ENCODE peak calls at places on chromosomes 4 and X, in nine cellular contexts. P is dorsolateral prefrontal cortex; Q is activated naive CD8-positive, alpha-beta T cell treated with anti-CD3 and anti-CD28 coated beads for 36 hours; V is GM19239; T is stimulated activated CD4-positive, alpha-beta T cell treated with anti-CD3 and anti-CD28 coated beads, Interleukin-2, amount 100 ng/mL, for 24 hours; J is T-helper 9 cell; S is Right ventricle myocardium superior; N is upper lobe of left lung; H is CD8-positive, alpha-beta memory T cell. W is an unnamed sample.

GRCh38 chrX:22795680-22796079 is 204.1 kb upstream of the DDX53 start:
- DNase-seq in P (no peak), Q (no peak), V (no peak), T (no peak), J (no peak), S (no peak), N (no peak), H (no peak), W (no peak)

GRCh38 chrX:136353519-136354095 is 52.8 kb downstream of the ADGRG4 start:
- DNase-seq in P (no peak), Q (no peak), V (no peak), T (no peak), J (no peak), S (no peak), N (no peak), H (no peak), W (no peak)

GRCh38 chr4:47349323-47349722 is 114.2 kb downstream of the COMMD8 start:
- DNase-seq in P (no peak), Q (no peak), V (no peak), T (no peak), J (no peak), S (no peak), N (no peak), H (no peak), W (no peak)

GRCh38 chr4:147481577-147482109 is 746 bp downstream of the EDNRA start:
- DNase-seq in P (no peak), Q (no peak), V (no peak), T (no peak), J (no peak), S (no peak), N (peak; percentile 28), H (no peak), W (no peak)

GRCh38 chr4:141486375-141486997 is 149.9 kb upstream of the IL15 start:
- DNase-seq in P (no peak), Q (no peak), V (no peak), T (no peak), J (no peak), S (no peak), N (no peak), H (no peak), W (no peak)

GRCh38 chrX:68724531-68725020 is 77.1 kb downstream of the STARD8 start:
- DNase-seq in P (no peak), Q (no peak), V (no peak), T (no peak), J (no peak), S (no peak), N (no peak), H (no peak), W (no peak)

GRCh38 chr4:52657317-52657629 is 1.8 kb downstream of the USP46 start:
- DNase-seq in P (no peak), Q (no peak), V (no peak), T (no peak), J (no peak), S (no peak), N (no peak), H (no peak), W (no peak)

GRCh38 chr4:149265645-149266044 is 550.0 kb downstream of the IQCM start:
- DNase-seq in P (no peak), Q (no peak), V (no peak), T (no peak), J (no peak), S (no peak), N (no peak), H (no peak), W (no peak)

GRCh38 chr4:35494955-35495354 is 749.4 kb downstream of the ARAP2 start:
- DNase-seq in P (no peak), Q (no peak), V (no peak), T (no peak), J (no peak), S (no peak), N (no peak), H (no peak), W (no peak)

GRCh38 chrX:129983575-129984131 is 1.2 kb downstream of the BCORL1 start:
- DNase-seq in P (no peak), Q (no peak), V (no peak), T (no peak), J (no peak), S (peak; percentile 41), N (peak; percentile 21), H (no peak), W (no peak)

GRCh38 chrX:79270401-79270800 is 96.7 kb downstream of the ITM2A start:
- DNase-seq in P (no peak), Q (peak; percentile 69), V (no peak), T (peak; percentile 71), J (peak; percentile 56), S (peak; percentile 64), N (no peak), H (peak; percentile 58), W (peak; percentile 51)

GRCh38 chr4:143364063-143364462 is 27.4 kb downstream of the GAB1 start:
- DNase-seq in P (no peak), Q (no peak), V (no peak), T (no peak), J (no peak), S (no peak), N (no peak), H (no peak), W (no peak)

GRCh38 chr4:77065382-77065781 is 10.4 kb downstream of the CCNI start:
- DNase-seq in P (no peak), Q (no peak), V (no peak), T (no peak), J (no peak), S (no peak), N (no peak), H (no peak), W (no peak)

GRCh38 chr4:48779095-48779997 is 733 bp downstream of the FRYL start:
- DNase-seq in P (peak; percentile 65), Q (peak; percentile 74), V (peak; percentile 31), T (peak; percentile 69), J (peak; percentile 61), S (peak; percentile 84), N (peak; percentile 59), H (peak; percentile 81), W (peak; percentile 69)

GRCh38 chrX:16869393-16870094 is 618 bp downstream of the RBBP7 start:
- DNase-seq in P (no peak), Q (peak; percentile 74), V (no peak), T (peak; percentile 65), J (peak; percentile 43), S (no peak), N (peak; percentile 24), H (peak; percentile 43), W (peak; percentile 38)

GRCh38 chr4:130395871-130396270 is 1299.9 kb downstream of the C4orf33 start:
- DNase-seq in P (no peak), Q (no peak), V (no peak), T (no peak), J (no peak), S (no peak), N (no peak), H (no peak), W (no peak)

GRCh38 chrX:15683193-15683592 is 18.6 kb upstream of the CLTRN start:
- DNase-seq in P (no peak), Q (no peak), V (no peak), T (no peak), J (no peak), S (no peak), N (no peak), H (no peak), W (no peak)

GRCh38 chrX:105533951-105534350 is 288.4 kb upstream of the NRK start:
- DNase-seq in P (no peak), Q (no peak), V (no peak), T (no peak), J (no peak), S (no peak), N (no peak), H (no peak), W (no peak)

GRCh38 chr4:2937146-2937857 is 25.9 kb downstream of the NOP14 start:
- DNase-seq in P (no peak), Q (no peak), V (no peak), T (no peak), J (no peak), S (no peak), N (peak; percentile 93), H (no peak), W (no peak)

GRCh38 chr4:186858355-186858754 is 134.7 kb upstream of the FAT1 start:
- DNase-seq in P (no peak), Q (no peak), V (no peak), T (no peak), J (no peak), S (no peak), N (no peak), H (no peak), W (no peak)

GRCh38 chrX:138866643-138867042 is 155.1 kb upstream of the FGF13 start:
- DNase-seq in P (no peak), Q (no peak), V (no peak), T (no peak), J (no peak), S (no peak), N (no peak), H (no peak), W (no peak)

GRCh38 chrX:69365755-69366154 is 138.4 kb upstream of the NALF2 start:
- DNase-seq in P (no peak), Q (no peak), V (no peak), T (no peak), J (no peak), S (no peak), N (no peak), H (no peak), W (no peak)

GRCh38 chr4:118417325-118417724 is 64.5 kb upstream of the PRSS12 start:
- DNase-seq in P (no peak), Q (no peak), V (no peak), T (no peak), J (no peak), S (no peak), N (no peak), H (no peak), W (no peak)

GRCh38 chr4:105145913-105146285 is 777 bp upstream of the TET2 start:
- DNase-seq in P (no peak), Q (peak; percentile 39), V (no peak), T (peak; percentile 51), J (peak; percentile 23), S (no peak), N (peak; percentile 45), H (peak; percentile 57), W (peak; percentile 33)

GRCh38 chr4:139266583-139267257 is 13.3 kb downstream of the MGARP start:
- DNase-seq in P (peak; percentile 40), Q (peak; percentile 88), V (peak; percentile 80), T (peak; percentile 81), J (peak; percentile 53), S (peak; percentile 80), N (peak; percentile 87), H (peak; percentile 50), W (peak; percentile 75)

GRCh38 chr4:189409158-189409557 is 531.5 kb upstream of the FRG1 start:
- DNase-seq in P (no peak), Q (no peak), V (no peak), T (no peak), J (no peak), S (no peak), N (no peak), H (no peak), W (no peak)

GRCh38 chr4:89538886-89539285 is 231.3 kb upstream of the GPRIN3 start:
- DNase-seq in P (no peak), Q (no peak), V (no peak), T (no peak), J (no peak), S (no peak), N (no peak), H (no peak), W (no peak)

GRCh38 chr4:122796801-122797404 is 29.7 kb upstream of the FGF2 start:
- DNase-seq in P (no peak), Q (no peak), V (no peak), T (no peak), J (no peak), S (no peak), N (no peak), H (no peak), W (no peak)

GRCh38 chr4:37653601-37654000 is 32.6 kb downstream of the RELL1 start:
- DNase-seq in P (no peak), Q (no peak), V (no peak), T (no peak), J (no peak), S (no peak), N (peak; percentile 28), H (no peak), W (no peak)

GRCh38 chr4:112112590-112113170 is 32.6 kb upstream of the FAM241A start:
- DNase-seq in P (no peak), Q (no peak), V (no peak), T (no peak), J (no peak), S (no peak), N (no peak), H (no peak), W (no peak)

GRCh38 chr4:52172166-52172565 is 121.1 kb downstream of the SPATA18 start:
- DNase-seq in P (no peak), Q (no peak), V (no peak), T (no peak), J (no peak), S (no peak), N (no peak), H (no peak), W (no peak)

W was measured in effector memory CD8-positive, alpha-beta T cell.